ENCODE peak calls at places on chromosomes 12 and 14, in five cellular contexts. One of them, this sample, is unnamed. For H3K4me1 and H3K27me3, the result is how much of the 10 kb centered on the place peaks cover.

GRCh38 chr12:7374423-7375144 is 69.4 kb downstream of the CD163L1 start:
- DNase-seq in fibroblast of lung: no peak
- DNase-seq in heart right ventricle: peak
- DNase-seq in pancreas: peak
- DNase-seq in upper lobe of left lung: peak
- DNase-seq in this sample: no peak

GRCh38 chr12:68924546-68924945 is 8.4 kb downstream of the CPM start:
- DNase-seq in pancreas: no peak
- DNase-seq in fibroblast of lung: no peak
- DNase-seq in heart right ventricle: no peak
- DNase-seq in upper lobe of left lung: no peak
- DNase-seq in this sample: no peak

GRCh38 chr12:32478166-32478565 is 78.8 kb downstream of the FGD4 start:
- DNase-seq in pancreas: no peak
- DNase-seq in upper lobe of left lung: no peak
- DNase-seq in fibroblast of lung: no peak
- DNase-seq in heart right ventricle: no peak
- DNase-seq in this sample: no peak

GRCh38 chr12:110270125-110270962 is 10.7 kb upstream of the ATP2A2 start:
- DNase-seq in heart right ventricle: no peak
- DNase-seq in pancreas: peak
- DNase-seq in fibroblast of lung: peak
- DNase-seq in upper lobe of left lung: no peak
- DNase-seq in this sample: no peak

GRCh38 chr14:73878436-73878835 is 8.2 kb upstream of the ZNF410 start:
- DNase-seq in heart right ventricle: no peak
- DNase-seq in pancreas: no peak
- DNase-seq in upper lobe of left lung: no peak
- DNase-seq in fibroblast of lung: peak
- DNase-seq in this sample: no peak

GRCh38 chr12:130977759-130978127 is 24.0 kb downstream of the ADGRD1 start:
- DNase-seq in pancreas: no peak
- DNase-seq in fibroblast of lung: no peak
- DNase-seq in heart right ventricle: no peak
- DNase-seq in upper lobe of left lung: no peak
- DNase-seq in this sample: no peak

GRCh38 chr12:110597885-110598284 is 14.8 kb upstream of the PPTC7 start:
- DNase-seq in upper lobe of left lung: no peak
- DNase-seq in pancreas: no peak
- DNase-seq in heart right ventricle: no peak
- DNase-seq in fibroblast of lung: no peak
- DNase-seq in this sample: no peak

GRCh38 chr14:38405851-38406630 is 150.1 kb upstream of the CLEC14A start:
- DNase-seq in fibroblast of lung: peak
- DNase-seq in upper lobe of left lung: no peak
- DNase-seq in heart right ventricle: peak
- DNase-seq in pancreas: no peak
- DNase-seq in this sample: no peak

GRCh38 chr12:100668939-100669536 is 95.6 kb downstream of the GAS2L3 start:
- DNase-seq in upper lobe of left lung: no peak
- DNase-seq in pancreas: peak
- DNase-seq in fibroblast of lung: peak
- DNase-seq in heart right ventricle: peak
- DNase-seq in this sample: no peak

GRCh38 chr12:106433055-106433454 is 75.5 kb downstream of the POLR3B start:
- DNase-seq in fibroblast of lung: no peak
- DNase-seq in pancreas: no peak
- DNase-seq in upper lobe of left lung: no peak
- DNase-seq in heart right ventricle: no peak
- DNase-seq in this sample: no peak

GRCh38 chr12:120630139-120630895 is 10.1 kb upstream of the CABP1 start:
- DNase-seq in pancreas: no peak
- DNase-seq in upper lobe of left lung: no peak
- DNase-seq in heart right ventricle: no peak
- DNase-seq in fibroblast of lung: no peak
- DNase-seq in this sample: no peak

GRCh38 chr14:105374389-105374788 is 23.9 kb upstream of the TEX22 start:
- DNase-seq in pancreas: no peak
- DNase-seq in fibroblast of lung: no peak
- DNase-seq in heart right ventricle: no peak
- DNase-seq in upper lobe of left lung: peak
- DNase-seq in this sample: no peak

GRCh38 chr12:78865297-78865955 is 852 bp downstream of the SYT1 start:
- DNase-seq in fibroblast of lung: peak
- DNase-seq in upper lobe of left lung: no peak
- DNase-seq in pancreas: no peak
- DNase-seq in heart right ventricle: no peak
- DNase-seq in this sample: no peak
- H3K4me3 ChIP-seq in fibroblast of lung: peak
- H3K4me3 ChIP-seq in upper lobe of left lung: no peak
- H3K4me3 ChIP-seq in pancreas: no peak
- H3K4me3 ChIP-seq in heart right ventricle: no peak
- H3K4me3 ChIP-seq in this sample: peak

GRCh38 chr14:103103461-103104388 is 9.2 kb downstream of the EXOC3L4 start:
- DNase-seq in pancreas: peak
- DNase-seq in heart right ventricle: peak
- DNase-seq in fibroblast of lung: peak
- DNase-seq in upper lobe of left lung: peak
- DNase-seq in this sample: no peak
- H3K4me1 ChIP-seq in pancreas: under half
- H3K4me1 ChIP-seq in heart right ventricle: under half
- H3K4me1 ChIP-seq in fibroblast of lung: under half
- H3K4me1 ChIP-seq in upper lobe of left lung: under half
- H3K4me1 ChIP-seq in this sample: half or more

DNA sequence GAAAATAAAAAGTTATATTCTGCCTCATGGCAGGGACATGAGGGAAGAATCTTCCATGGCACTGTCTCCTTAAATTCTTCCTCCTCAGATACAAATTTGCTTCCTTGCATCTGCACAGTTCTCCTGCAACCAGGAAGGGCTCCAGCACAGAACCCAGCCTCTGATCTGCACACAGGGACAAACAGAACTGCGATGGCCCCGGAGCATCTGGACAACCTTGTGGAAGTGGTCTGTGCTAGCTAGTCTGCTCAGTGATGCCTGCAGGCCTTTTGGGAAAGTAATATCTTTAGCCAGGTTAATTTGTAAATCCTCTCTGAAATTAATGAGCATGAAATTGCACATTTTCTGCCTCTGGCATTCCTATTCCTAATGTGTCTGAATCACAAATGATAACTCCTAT is 74.9 kb downstream of the GRIP1 start:
- DNase-seq in pancreas: no peak
- DNase-seq in heart right ventricle: no peak
- DNase-seq in upper lobe of left lung: no peak
- DNase-seq in fibroblast of lung: no peak
- DNase-seq in this sample: no peak
- H3K27me3 ChIP-seq in pancreas: under half
- H3K27me3 ChIP-seq in heart right ventricle: under half
- H3K27me3 ChIP-seq in upper lobe of left lung: under half
- H3K27me3 ChIP-seq in fibroblast of lung: under half
- H3K27me3 ChIP-seq in this sample: under half

DNA sequence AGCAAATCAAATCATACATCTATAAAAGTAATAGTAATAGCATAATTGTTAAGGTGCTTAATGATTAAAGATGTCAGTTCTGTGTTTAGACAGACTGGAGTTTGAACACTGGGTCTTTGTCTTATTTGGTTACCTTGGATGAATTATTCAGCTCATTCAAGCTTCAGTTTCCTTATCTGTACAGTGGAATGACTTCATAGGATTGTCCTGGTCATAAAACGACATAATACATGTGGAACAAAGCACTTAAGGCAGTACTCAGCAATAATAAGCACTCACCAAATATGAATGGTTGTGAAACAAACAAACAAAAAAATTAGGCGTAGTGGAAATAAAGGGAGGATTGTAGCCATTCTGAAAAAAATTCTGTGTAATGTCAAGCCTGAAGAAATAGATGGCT is 157.9 kb downstream of the SLC15A5 start:
- DNase-seq in heart right ventricle: no peak
- DNase-seq in fibroblast of lung: no peak
- DNase-seq in upper lobe of left lung: no peak
- DNase-seq in pancreas: no peak
- DNase-seq in this sample: no peak
- H3K4me3 ChIP-seq in heart right ventricle: no peak
- H3K4me3 ChIP-seq in fibroblast of lung: no peak
- H3K4me3 ChIP-seq in upper lobe of left lung: no peak
- H3K4me3 ChIP-seq in pancreas: no peak
- H3K4me3 ChIP-seq in this sample: no peak

DNA sequence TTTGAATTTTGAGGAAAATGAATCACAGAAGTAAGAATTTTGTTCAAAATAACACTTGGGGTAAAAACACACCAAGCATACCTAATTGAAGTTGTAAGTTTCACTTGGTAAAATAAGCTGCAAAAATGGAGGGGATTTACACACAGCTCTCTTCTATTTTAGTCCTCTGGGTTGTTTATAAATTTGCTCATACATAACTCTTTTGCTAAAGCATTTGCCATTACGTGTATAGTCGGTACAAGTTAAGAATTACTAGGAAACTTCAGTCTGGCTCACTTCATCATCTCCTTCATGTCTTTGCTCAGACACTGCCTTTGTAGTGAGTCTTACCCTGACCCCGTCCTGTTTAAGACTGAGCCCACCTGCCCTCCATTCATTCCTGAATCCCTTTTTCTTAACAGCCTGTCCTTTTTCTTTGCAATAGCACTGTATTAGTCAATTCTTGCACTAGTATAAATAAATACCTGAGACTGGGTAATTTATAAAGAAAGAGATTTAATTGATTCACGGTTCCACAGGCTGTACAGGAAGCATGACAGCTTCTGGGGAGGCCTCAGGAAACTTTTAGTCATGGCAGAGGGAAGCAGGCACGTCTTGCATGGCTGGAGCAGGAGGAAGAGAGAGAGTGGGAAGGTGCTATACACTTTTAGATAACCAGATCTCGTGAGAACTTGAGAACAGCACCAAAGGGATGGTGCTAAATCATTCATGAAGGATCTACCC is 451.1 kb downstream of the PCNX1 start:
- DNase-seq in pancreas: no peak
- DNase-seq in upper lobe of left lung: no peak
- DNase-seq in fibroblast of lung: peak
- DNase-seq in heart right ventricle: no peak
- DNase-seq in this sample: no peak
- H3K4me1 ChIP-seq in pancreas: under half
- H3K4me1 ChIP-seq in upper lobe of left lung: under half
- H3K4me1 ChIP-seq in fibroblast of lung: under half
- H3K4me1 ChIP-seq in heart right ventricle: under half
- H3K4me1 ChIP-seq in this sample: under half

This sample was measured in esophagus squamous epithelium.